ENCODE peak calls at places on chromosomes 7 and 10, in seven cellular contexts. P, B, E, I, U, Q and A are unnamed samples.

GRCh38 chr7:116316838-116317612 is 106.7 kb downstream of the TES start:
- DNase-seq in E (peak), Q (no peak), P (peak), U (peak), B (no peak), I (peak), A (peak)

GRCh38 chr10:110118891-110119621 is 88.3 kb upstream of the MXI1 start:
- DNase-seq in I (no peak), Q (no peak), B (no peak), P (no peak), U (no peak), E (no peak), A (no peak)

GRCh38 chr10:24277771-24278518 is 69.0 kb downstream of the KIAA1217 start:
- DNase-seq in B (no peak), U (peak), P (no peak), E (peak), Q (no peak), I (no peak), A (no peak)

GRCh38 chr7:100585511-100586265 is at the start of gene LRCH4:
- DNase-seq in B (no peak), U (no peak), Q (no peak), E (no peak), P (no peak), I (no peak), A (no peak)

GRCh38 chr10:32155075-32155516 is 98.9 kb upstream of the KIF5B start:
- DNase-seq in P (no peak), E (no peak), Q (no peak), B (no peak), I (no peak), U (peak), A (no peak)

GRCh38 chr7:24882989-24883631 is 96.9 kb downstream of the OSBPL3 start:
- DNase-seq in E (peak), B (no peak), I (peak), U (peak), P (no peak), Q (no peak), A (peak)

GRCh38 chr7:44971991-44972441 is 6.8 kb downstream of the MYO1G start:
- DNase-seq in Q (no peak), U (no peak), P (no peak), E (no peak), I (no peak), B (no peak), A (no peak)

GRCh38 chr10:112335104-112335840 is 38.6 kb upstream of the ACSL5 start:
- DNase-seq in Q (no peak), P (no peak), U (peak), B (no peak), I (peak), E (no peak), A (no peak)